ENCODE peak calls at places on chromosomes 1 and 21, in six cellular contexts. S, H, R, E, W and N are unnamed samples.

GRCh38 chr1:3779265-3779911 is 6.8 kb downstream of the SMIM1 start:
- DNase-seq in H (no peak), W (no peak), E (no peak), S (no peak), R (no peak), N (no peak)

GRCh38 chr1:111725192-111725591 is 14.0 kb downstream of the INKA2 start:
- DNase-seq in R (no peak), H (no peak), E (no peak), S (no peak), W (no peak), N (no peak)

GRCh38 chr1:204806943-204807624 is 63.6 kb upstream of the NFASC start:
- DNase-seq in W (peak), E (peak), R (peak), H (peak), S (peak), N (peak)

GRCh38 chr1:245797592-245798366 is 643.0 kb downstream of the KIF26B start:
- DNase-seq in W (peak), E (peak), R (no peak), S (no peak), H (peak), N (no peak)

GRCh38 chr1:209455133-209455532 is 128.4 kb upstream of the CAMK1G start:
- DNase-seq in R (no peak), W (peak), H (no peak), E (no peak), S (peak), N (no peak)

GRCh38 chr1:64675718-64676345 is 69.0 kb upstream of the RAVER2 start:
- DNase-seq in E (no peak), W (no peak), H (no peak), R (no peak), S (no peak), N (peak)

GRCh38 chr21:28636988-28637691 is 355.5 kb downstream of the LTN1 start:
- DNase-seq in E (no peak), R (peak), S (no peak), W (no peak), H (no peak), N (peak)

GRCh38 chr1:34165422-34165921 is 442 bp upstream of the CSMD2 start:
- DNase-seq in E (no peak), S (no peak), W (no peak), R (no peak), H (no peak), N (no peak)

GRCh38 chr1:183194527-183195145 is 8.6 kb downstream of the LAMC2 start:
- DNase-seq in W (no peak), S (no peak), E (no peak), H (no peak), R (no peak), N (no peak)

GRCh38 chr1:111190931-111191451 is 9.5 kb downstream of the DENND2D start:
- DNase-seq in R (peak), E (no peak), S (no peak), H (no peak), W (no peak), N (no peak)

GRCh38 chr1:115671176-115672062 is 29.6 kb downstream of the VANGL1 start:
- DNase-seq in H (no peak), E (peak), W (no peak), R (no peak), S (peak), N (no peak)

GRCh38 chr1:38131024-38131585 is 84.5 kb upstream of the POU3F1 start:
- DNase-seq in W (no peak), S (no peak), H (no peak), R (no peak), E (no peak), N (no peak)

GRCh38 chr1:245537992-245538391 is 383.2 kb downstream of the KIF26B start:
- DNase-seq in R (no peak), W (no peak), E (no peak), S (no peak), H (no peak), N (no peak)

GRCh38 chr1:173117108-173117633 is 66.4 kb upstream of the TNFSF18 start:
- DNase-seq in W (no peak), R (no peak), S (no peak), E (no peak), H (no peak), N (no peak)

GRCh38 chr1:107442545-107442944 is 301.7 kb downstream of the NTNG1 start:
- DNase-seq in H (no peak), W (no peak), S (no peak), E (no peak), R (no peak), N (no peak)

GRCh38 chr1:219385786-219386427 is 212.2 kb downstream of the LYPLAL1 start:
- DNase-seq in W (peak), R (no peak), S (peak), H (peak), E (peak), N (peak)

GRCh38 chr1:44316231-44316759 is 38.8 kb downstream of the ERI3 start:
- DNase-seq in W (no peak), H (no peak), S (no peak), E (no peak), R (no peak), N (no peak)

GRCh38 chr1:9646037-9646436 is 5.5 kb upstream of the PIK3CD start:
- DNase-seq in R (no peak), H (no peak), W (no peak), E (no peak), S (no peak), N (no peak)

GRCh38 chr1:230205719-230206198 is 138.7 kb downstream of the GALNT2 start:
- DNase-seq in S (no peak), H (no peak), W (no peak), E (no peak), R (no peak), N (no peak)